ENCODE peak calls at places on chromosome 9, in six cellular contexts. P is activated effector memory CD4-positive, alpha-beta T cell treated with Interleukin-2 at 50 U/mL for 16 hours; W is T-helper 9 cell; X is iris pigment epithelial cell; F is activated CD4-positive, alpha-beta T cell treated with anti-CD3 and anti-CD28 coated beads for 48 hours; C is stomach. L is an unnamed sample.

GRCh38 chr9:132756214-132756799 is 86.0 kb downstream of the GTF3C4 start:
- DNase-seq in P (no peak), W (no peak), X (no peak), F (no peak), C (no peak), L (no peak)

GRCh38 chr9:125749951-125750655 is 2.9 kb downstream of the PBX3 start:
- DNase-seq in P (no peak), W (no peak), X (peak), F (no peak), C (no peak), L (no peak)

GRCh38 chr9:114156311-114156657 is 947 bp downstream of the COL27A1 start:
- DNase-seq in P (peak), W (no peak), X (peak), F (peak), C (peak), L (no peak)

GRCh38 chr9:74921732-74922131 is 31.0 kb downstream of the C9orf40 start:
- DNase-seq in P (no peak), W (no peak), X (no peak), F (no peak), C (no peak), L (no peak)

GRCh38 chr9:121876212-121876611 is 216.9 kb downstream of the TTLL11 start:
- DNase-seq in P (no peak), W (no peak), X (no peak), F (no peak), C (no peak), L (no peak)

GRCh38 chr9:95385521-95385920 is 68.0 kb upstream of the FANCC start:
- DNase-seq in P (no peak), W (no peak), X (no peak), F (no peak), C (no peak), L (no peak)

GRCh38 chr9:130845901-130846381 is 10.9 kb downstream of the ABL1 start:
- DNase-seq in P (no peak), W (no peak), X (peak), F (no peak), C (no peak), L (no peak)

GRCh38 chr9:83937861-83938455 is 16.7 kb upstream of the KIF27 start:
- DNase-seq in P (no peak), W (no peak), X (peak), F (no peak), C (no peak), L (peak)

GRCh38 chr9:81408951-81409350 is 280.4 kb downstream of the TLE1 start:
- DNase-seq in P (no peak), W (no peak), X (no peak), F (no peak), C (no peak), L (no peak)

GRCh38 chr9:113906411-113907110 is 30.5 kb downstream of the ZNF618 start:
- DNase-seq in P (no peak), W (no peak), X (peak), F (no peak), C (no peak), L (no peak)

GRCh38 chr9:125889122-125889523 is 141.9 kb downstream of the PBX3 start:
- DNase-seq in P (no peak), W (no peak), X (no peak), F (peak), C (no peak), L (peak)

GRCh38 chr9:89878687-89879086 is 273.9 kb downstream of the GADD45G start:
- DNase-seq in P (no peak), W (no peak), X (no peak), F (no peak), C (peak), L (no peak)